ENCODE peak calls at places on chromosomes 1 and 21, in four cellular contexts. J is T follicular helper cell; Z is kidney epithelial cell; Y is CD4-positive, alpha-beta T cell. O is an unnamed sample.

GRCh38 chr1:201649776-201650607 is 111.1 kb downstream of the NAV1 start:
- DNase-seq in J (no peak), Z (no peak), Y (no peak), O (peak; percentile 47)

GRCh38 chr1:180540697-180541594 is 17.8 kb upstream of the OVAAL start:
- DNase-seq in J (no peak), Z (no peak), Y (no peak), O (no peak)

GRCh38 chr21:14567557-14568279 is 21.6 kb upstream of the SAMSN1 start:
- DNase-seq in J (no peak), Z (no peak), Y (no peak), O (no peak)

GRCh38 chr1:151012684-151013471 is 4.6 kb downstream of the PRUNE1 start:
- DNase-seq in J (no peak), Z (no peak), Y (no peak), O (no peak)

GRCh38 chr1:28577052-28577678 is 14.9 kb upstream of the RAB42 start:
- DNase-seq in J (no peak), Z (no peak), Y (no peak), O (no peak)

GRCh38 chr1:154081386-154082126 is 73.3 kb downstream of the NUP210L start:
- DNase-seq in J (no peak), Z (no peak), Y (no peak), O (no peak)

GRCh38 chr1:40314721-40315238 is 2.3 kb downstream of the COL9A2 start:
- DNase-seq in J (no peak), Z (no peak), Y (no peak), O (no peak)

GRCh38 chr1:174726167-174726879 is 273.4 kb upstream of the CACYBP start:
- DNase-seq in J (no peak), Z (peak; percentile 4), Y (no peak), O (no peak)

GRCh38 chr1:17516303-17517214 is 22.9 kb upstream of the ARHGEF10L start:
- DNase-seq in J (no peak), Z (no peak), Y (no peak), O (no peak)

GRCh38 chr1:162387226-162388082 is 5.9 kb downstream of the C1orf226 start:
- DNase-seq in J (no peak), Z (no peak), Y (no peak), O (no peak)

GRCh38 chr1:15882665-15883064 is 35.2 kb downstream of the SPEN start:
- DNase-seq in J (no peak), Z (no peak), Y (no peak), O (no peak)

GRCh38 chr1:29708818-29709710 is 472.7 kb downstream of the PTPRU start:
- DNase-seq in J (no peak), Z (no peak), Y (no peak), O (no peak)

GRCh38 chr1:23720256-23720995 is 22.8 kb upstream of the ELOA start:
- DNase-seq in J (no peak), Z (no peak), Y (no peak), O (no peak)

GRCh38 chr1:63628607-63629006 is 35.4 kb downstream of the PGM1 start:
- DNase-seq in J (no peak), Z (no peak), Y (no peak), O (no peak)

GRCh38 chr1:154213274-154213673 is 7.1 kb upstream of the CFAP141 start:
- DNase-seq in J (no peak), Z (no peak), Y (no peak), O (no peak)

GRCh38 chr1:100362821-100363466 is 10.6 kb downstream of the CDC14A start:
- DNase-seq in J (no peak), Z (no peak), Y (no peak), O (no peak)

GRCh38 chr1:232166942-232167341 is 463.0 kb downstream of the SIPA1L2 start:
- DNase-seq in J (no peak), Z (no peak), Y (no peak), O (no peak)

GRCh38 chr1:70071597-70071996 is 133.8 kb downstream of the LRRC40 start:
- DNase-seq in J (no peak), Z (no peak), Y (no peak), O (no peak)

GRCh38 chr1:27862671-27863551 is 9.4 kb upstream of the THEMIS2 start:
- DNase-seq in J (no peak), Z (peak; percentile 99), Y (no peak), O (no peak)

GRCh38 chr1:244095523-244095911 is 44.4 kb downstream of the ZBTB18 start:
- DNase-seq in J (no peak), Z (no peak), Y (no peak), O (no peak)

GRCh38 chr1:125119024-125119441 is 3934.3 kb downstream of the SRGAP2C start:
- DNase-seq in J (no peak), Z (no peak), Y (no peak), O (no peak)

GRCh38 chr1:222307621-222308020 is 240.3 kb downstream of the HHIPL2 start:
- DNase-seq in J (no peak), Z (no peak), Y (no peak), O (no peak)

GRCh38 chr21:32333953-32334673 is 35.5 kb downstream of the MRAP start:
- DNase-seq in J (no peak), Z (no peak), Y (no peak), O (no peak)

GRCh38 chr21:36766511-36766910 is 67.6 kb downstream of the SIM2 start:
- DNase-seq in J (no peak), Z (no peak), Y (no peak), O (no peak)

GRCh38 chr1:175174702-175175102 is 17.9 kb downstream of the KIAA0040 start:
- DNase-seq in J (no peak), Z (no peak), Y (no peak), O (no peak)

GRCh38 chr1:111454859-111455641 is 5.8 kb downstream of the ATP5PB start:
- DNase-seq in J (no peak), Z (no peak), Y (no peak), O (no peak)

GRCh38 chr1:1358433-1359201 is at the start of gene MXRA8:
- DNase-seq in J (no peak), Z (no peak), Y (no peak), O (no peak)

GRCh38 chr1:198607714-198608113 is 31.1 kb upstream of the PTPRC start:
- DNase-seq in J (no peak), Z (no peak), Y (no peak), O (no peak)

GRCh38 chr1:39609618-39610331 is 29.7 kb downstream of the HEYL start:
- DNase-seq in J (peak; percentile 44), Z (no peak), Y (peak; percentile 70), O (no peak)

GRCh38 chr1:116503535-116504307 is 67.1 kb downstream of the CD58 start:
- DNase-seq in J (no peak), Z (no peak), Y (no peak), O (no peak)

GRCh38 chr1:246680696-246681127 is 43.5 kb upstream of the SCCPDH start:
- DNase-seq in J (no peak), Z (no peak), Y (no peak), O (no peak)

GRCh38 chr1:46820560-46821060 is 21.8 kb downstream of the CYP4B1 start:
- DNase-seq in J (no peak), Z (no peak), Y (no peak), O (no peak)

GRCh38 chr1:171311771-171312558 is 2.0 kb upstream of the FMO4 start:
- DNase-seq in J (no peak), Z (no peak), Y (no peak), O (no peak)

GRCh38 chr1:238063454-238063853 is 172.7 kb upstream of the ZP4 start:
- DNase-seq in J (no peak), Z (peak; percentile 95), Y (no peak), O (no peak)

GRCh38 chr1:207181838-207182237 is 77.8 kb downstream of the C4BPA start:
- DNase-seq in J (no peak), Z (no peak), Y (no peak), O (no peak)

GRCh38 chr1:110570307-110570706 is 35.9 kb downstream of the KCNA2 start:
- DNase-seq in J (no peak), Z (no peak), Y (no peak), O (no peak)

O was measured in amygdala.